ENCODE peak calls at places on chromosomes 12 and 14, in six cellular contexts. Z, E, D, T, C and F are unnamed samples.
A peak's percentile ranks its signal among the peaks of the same experiment; 100 is the strongest.

GRCh38 chr12:55718650-55719275 is 1.4 kb upstream of the RDH5 start:
- DNase-seq in Z (no peak), E (no peak), D (no peak), T (no peak), C (no peak), F (no peak)

GRCh38 chr12:2794736-2795289 is at the start of gene FKBP4:
- DNase-seq in Z (peak; percentile 91), E (no peak), D (peak; percentile 84), T (peak; percentile 83), C (peak; percentile 55), F (peak; percentile 82)

GRCh38 chr12:68483592-68484373 is 126.9 kb upstream of the RAP1B start:
- DNase-seq in Z (no peak), E (no peak), D (peak; percentile 13), T (peak; percentile 36), C (no peak), F (peak; percentile 56)

GRCh38 chr12:83102499-83102898 is 415.8 kb downstream of the TMTC2 start:
- DNase-seq in Z (no peak), E (no peak), D (no peak), T (no peak), C (no peak), F (peak; percentile 54)

GRCh38 chr14:78697341-78697740 is 527.2 kb downstream of the NRXN3 start:
- DNase-seq in Z (no peak), E (no peak), D (peak; percentile 36), T (peak; percentile 18), C (peak; percentile 6), F (peak; percentile 46)

GRCh38 chr12:64696065-64696741 is 63.0 kb downstream of the GNS start:
- DNase-seq in Z (no peak), E (no peak), D (peak; percentile 53), T (peak; percentile 40), C (peak; percentile 28), F (peak; percentile 62)

GRCh38 chr12:126193190-126193589 is 1128.0 kb downstream of the AACS start:
- DNase-seq in Z (no peak), E (no peak), D (no peak), T (no peak), C (no peak), F (no peak)

GRCh38 chr12:79689477-79690155 is 1.1 kb downstream of the PAWR start:
- DNase-seq in Z (no peak), E (no peak), D (peak; percentile 76), T (no peak), C (peak; percentile 27), F (peak; percentile 70)

GRCh38 chr12:109946505-109946904 is 46.4 kb downstream of the TCHP start:
- DNase-seq in Z (no peak), E (no peak), D (no peak), T (no peak), C (no peak), F (peak; percentile 69)

GRCh38 chr12:94033112-94033511 is 115.3 kb upstream of the PLXNC1 start:
- DNase-seq in Z (no peak), E (no peak), D (no peak), T (no peak), C (no peak), F (no peak)

GRCh38 chr12:52027085-52027843 is 20.5 kb downstream of the TAMALIN start:
- DNase-seq in Z (no peak), E (no peak), D (no peak), T (no peak), C (no peak), F (no peak)

DNA sequence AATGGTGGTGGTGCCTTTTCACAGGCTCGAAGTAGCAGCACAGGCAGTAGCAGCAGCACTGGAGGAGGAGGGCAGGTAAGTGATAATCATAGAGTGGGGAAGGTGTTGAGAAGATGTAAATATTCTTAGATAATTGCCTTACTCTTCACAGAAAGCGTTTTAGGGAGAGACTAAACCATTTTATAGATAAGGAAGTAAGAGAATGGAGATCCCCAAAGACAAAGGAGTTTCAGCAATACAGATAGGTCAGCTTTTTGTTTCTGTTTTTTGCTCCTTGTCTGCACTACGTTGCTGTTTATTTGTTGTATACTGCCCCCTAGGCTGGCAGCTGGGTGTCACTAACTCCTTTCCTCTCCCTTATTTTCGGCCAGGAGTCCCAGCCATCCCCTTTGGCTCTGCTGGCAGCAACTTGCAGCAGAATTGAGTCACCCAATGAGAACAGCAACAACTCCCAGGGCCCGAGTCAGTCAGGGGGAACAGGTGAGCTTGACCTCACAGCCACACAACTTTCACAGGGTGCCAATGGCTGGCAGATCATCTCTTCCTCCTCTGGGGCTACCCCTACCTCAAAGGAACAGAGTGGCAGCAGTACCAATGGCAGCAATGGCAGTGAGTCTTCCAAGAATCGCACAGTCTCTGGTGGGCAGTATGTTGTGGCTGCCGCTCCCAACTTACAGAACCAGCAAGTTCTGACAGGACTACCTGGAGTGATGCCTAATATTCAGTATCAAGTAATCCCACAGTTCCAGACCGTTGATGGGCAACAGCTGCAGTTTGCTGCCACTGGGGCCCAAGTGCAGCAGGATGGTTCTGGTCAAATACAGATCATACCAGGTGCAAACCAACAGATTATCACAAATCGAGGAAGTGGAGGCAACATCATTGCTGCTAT is 2.0 kb downstream of the SP1 start:
- DNase-seq in Z (peak; percentile 34), E (peak; percentile 63), D (peak; percentile 85), T (peak; percentile 73), C (peak; percentile 56), F (peak; percentile 45)
- H3K4me3 ChIP-seq in Z (peak overlapping the region; percentile 62), E (peak overlapping the region; percentile 55), D (peak overlapping the region; percentile 70), T (peak overlapping the region; percentile 75), C (no peak overlapping the region), F (no peak overlapping the region)

GRCh38 chr12:102757154-102757873 is 159.7 kb downstream of the PAH start:
- DNase-seq in Z (no peak), E (no peak), D (no peak), T (no peak), C (no peak), F (no peak)

GRCh38 chr12:102753802-102754201 is 163.2 kb downstream of the PAH start:
- DNase-seq in Z (no peak), E (no peak), D (no peak), T (no peak), C (no peak), F (no peak)

GRCh38 chr12:102756564-102756963 is 160.5 kb downstream of the PAH start:
- DNase-seq in Z (no peak), E (no peak), D (no peak), T (no peak), C (no peak), F (no peak)

GRCh38 chr12:102757874-102758244 is 159.2 kb downstream of the PAH start:
- DNase-seq in Z (no peak), E (no peak), D (no peak), T (peak; percentile 4), C (no peak), F (no peak)

DNA sequence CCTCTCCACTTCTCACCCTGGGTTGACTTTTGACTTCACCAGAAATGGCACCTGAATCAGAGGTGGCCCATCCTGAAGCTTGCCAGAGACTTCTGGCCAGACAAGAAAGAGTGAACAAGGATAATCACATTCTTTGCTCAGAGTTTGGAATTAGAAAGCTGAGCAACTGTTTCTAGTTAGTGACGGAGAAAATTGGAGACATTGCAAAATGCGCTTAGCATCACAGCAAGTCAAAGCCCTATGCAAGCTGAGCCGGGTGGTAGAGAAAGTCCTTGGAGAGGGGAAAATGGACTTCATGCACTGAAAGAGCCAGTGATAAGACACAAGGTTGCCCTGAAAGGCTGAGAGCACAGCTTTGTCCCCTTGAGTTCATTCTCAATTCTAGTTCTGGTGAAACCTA is 161.8 kb downstream of the PAH start:
- DNase-seq in Z (no peak), E (no peak), D (no peak), T (no peak), C (no peak), F (no peak)
- TF ChIP-seq MYC in Z (no peak), E (no peak), D (no peak), T (no peak), C (no peak), F (no peak)

GRCh38 chr14:22188346-22188745 is 400.7 kb downstream of the DAD1 start:
- DNase-seq in Z (no peak), E (no peak), D (no peak), T (no peak), C (no peak), F (no peak)

GRCh38 chr14:22194669-22195068 is 394.4 kb downstream of the DAD1 start:
- DNase-seq in Z (no peak), E (no peak), D (no peak), T (no peak), C (no peak), F (no peak)

GRCh38 chr14:22189873-22190272 is 399.2 kb downstream of the DAD1 start:
- DNase-seq in Z (no peak), E (no peak), D (no peak), T (no peak), C (no peak), F (no peak)

GRCh38 chr14:22185191-22185590 is 403.8 kb downstream of the DAD1 start:
- DNase-seq in Z (no peak), E (no peak), D (no peak), T (peak; percentile 23), C (peak; percentile 24), F (peak; percentile 13)

DNA sequence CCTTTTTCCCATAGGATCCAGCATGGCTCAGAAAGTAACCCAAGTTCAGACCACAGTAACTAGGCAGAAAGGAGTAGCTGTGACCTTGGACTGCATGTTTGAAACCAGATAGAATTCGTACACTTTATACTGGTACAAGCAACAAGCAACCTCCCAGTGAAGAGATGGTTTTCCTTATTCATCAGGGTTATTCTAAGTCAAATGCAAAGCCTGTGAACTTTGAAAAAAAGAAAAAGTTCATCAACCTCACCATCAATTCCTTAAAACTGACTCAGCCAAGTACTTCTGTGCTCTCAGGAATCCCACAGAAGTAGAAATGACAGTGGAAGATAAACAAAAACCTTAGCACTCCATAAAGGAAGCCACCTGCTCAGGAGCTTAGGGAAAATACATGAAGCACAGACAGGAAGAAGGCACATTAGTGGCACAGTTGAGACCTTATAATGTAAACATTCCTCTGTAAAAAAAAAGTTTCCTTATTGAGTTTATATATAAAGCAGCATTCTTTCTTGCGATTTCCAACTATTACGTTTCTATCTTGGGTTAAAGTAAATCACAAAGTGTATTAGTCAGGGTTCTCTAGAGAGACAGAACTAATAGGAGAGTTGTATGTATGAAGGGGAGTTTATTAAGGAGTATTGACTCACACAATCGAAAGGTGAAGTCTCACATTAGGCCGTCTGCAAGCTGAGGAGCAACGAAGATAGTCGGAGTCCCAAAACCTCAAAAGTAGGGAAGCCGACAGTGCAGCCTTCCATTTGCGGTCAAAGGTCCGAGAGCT is 398.4 kb downstream of the DAD1 start:
- DNase-seq in Z (no peak), E (no peak), D (no peak), T (no peak), C (no peak), F (no peak)
- TF ChIP-seq CTCF in Z (no peak), E (no peak), D (no peak), T (no peak), C (no peak), F (no peak)

DNA sequence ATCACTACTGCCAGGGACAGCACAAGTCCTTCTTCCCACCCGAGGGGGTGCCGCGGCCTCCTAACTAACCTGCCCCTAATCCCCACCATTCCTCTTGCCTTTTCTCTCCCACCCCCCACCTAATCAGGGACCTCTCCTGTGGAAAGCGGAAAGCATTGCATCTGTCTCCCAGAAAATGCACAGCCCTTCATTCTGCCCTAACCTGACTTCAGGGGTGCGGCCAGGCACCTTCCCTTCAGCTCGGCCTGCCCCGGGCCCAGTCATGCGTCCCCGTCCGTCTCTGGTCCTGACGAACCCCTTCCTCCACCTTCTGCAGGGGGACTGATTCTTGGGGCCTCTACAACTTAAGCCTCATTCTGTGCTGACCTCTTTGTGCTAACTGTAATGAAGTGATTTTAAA is 43.9 kb upstream of the TRAF3 start:
- DNase-seq in Z (no peak), E (no peak), D (no peak), T (no peak), C (no peak), F (no peak)
- H3K4me3 ChIP-seq in Z (no peak overlapping the region), E (no peak overlapping the region), D (no peak overlapping the region), T (no peak overlapping the region), C (no peak overlapping the region), F (no peak overlapping the region)